ENCODE peak calls at places on chromosome 10, in four cellular contexts. D is spleen; S is effector memory CD4-positive, alpha-beta T cell; O is H7. T is an unnamed sample.

GRCh38 chr10:129601737-129602136 is 134.7 kb downstream of the MGMT start:
- DNase-seq in S (no peak), O (no peak), D (no peak), T (no peak)

GRCh38 chr10:93495654-93496321 is 624 bp upstream of the CEP55 start:
- DNase-seq in S (no peak), D (peak), O (peak), T (no peak)

GRCh38 chr10:7972367-7972766 is 82.1 kb upstream of the GATA3 start:
- DNase-seq in D (no peak), O (no peak), S (no peak), T (no peak)

GRCh38 chr10:9066152-9066551 is 1011.7 kb downstream of the GATA3 start:
- DNase-seq in S (no peak), O (no peak), D (no peak), T (no peak)

GRCh38 chr10:117429644-117430043 is 54.4 kb upstream of the PDZD8 start:
- DNase-seq in D (no peak), O (no peak), S (no peak), T (no peak)

GRCh38 chr10:85557077-85557476 is 809.5 kb downstream of the GRID1 start:
- DNase-seq in D (no peak), O (no peak), S (no peak), T (peak)

GRCh38 chr10:116043304-116043703 is 229.7 kb downstream of the GFRA1 start:
- DNase-seq in D (no peak), O (no peak), S (no peak), T (no peak)

GRCh38 chr10:74406006-74406405 is 255.0 kb downstream of the ADK start:
- DNase-seq in S (no peak), D (no peak), O (no peak), T (no peak)

GRCh38 chr10:117365612-117366011 is 9.6 kb downstream of the PDZD8 start:
- DNase-seq in O (no peak), S (no peak), D (no peak), T (no peak)

GRCh38 chr10:7121154-7121797 is 289.6 kb downstream of the SFMBT2 start:
- DNase-seq in O (peak), S (peak), D (peak), T (peak)

GRCh38 chr10:356452-356851 is 221.2 kb downstream of the ZMYND11 start:
- DNase-seq in S (no peak), O (no peak), D (peak), T (no peak)

GRCh38 chr10:59064116-59064707 is 112.2 kb upstream of the PHYHIPL start:
- DNase-seq in O (no peak), D (no peak), S (no peak), T (no peak)

GRCh38 chr10:133098426-133099124 is 10.9 kb downstream of the ADGRA1 start:
- DNase-seq in O (no peak), D (no peak), S (no peak), T (no peak)

GRCh38 chr10:51076442-51076841 is 2.2 kb downstream of the PRKG1 start:
- DNase-seq in D (no peak), O (no peak), S (no peak), T (no peak)
- H3K4me3 ChIP-seq in D (no peak), O (no peak), S (no peak), T (no peak)

GRCh38 chr10:14186245-14186644 is 144.5 kb downstream of the FRMD4A start:
- DNase-seq in D (no peak), O (no peak), S (no peak), T (no peak)

GRCh38 chr10:14181197-14181936 is 149.4 kb downstream of the FRMD4A start:
- DNase-seq in D (no peak), O (no peak), S (no peak), T (no peak)

GRCh38 chr10:14182781-14183180 is 147.9 kb downstream of the FRMD4A start:
- DNase-seq in D (no peak), S (no peak), O (no peak), T (no peak)

GRCh38 chr10:14185501-14186045 is 145.2 kb downstream of the FRMD4A start:
- DNase-seq in S (peak), O (peak), D (no peak), T (no peak)

DNA sequence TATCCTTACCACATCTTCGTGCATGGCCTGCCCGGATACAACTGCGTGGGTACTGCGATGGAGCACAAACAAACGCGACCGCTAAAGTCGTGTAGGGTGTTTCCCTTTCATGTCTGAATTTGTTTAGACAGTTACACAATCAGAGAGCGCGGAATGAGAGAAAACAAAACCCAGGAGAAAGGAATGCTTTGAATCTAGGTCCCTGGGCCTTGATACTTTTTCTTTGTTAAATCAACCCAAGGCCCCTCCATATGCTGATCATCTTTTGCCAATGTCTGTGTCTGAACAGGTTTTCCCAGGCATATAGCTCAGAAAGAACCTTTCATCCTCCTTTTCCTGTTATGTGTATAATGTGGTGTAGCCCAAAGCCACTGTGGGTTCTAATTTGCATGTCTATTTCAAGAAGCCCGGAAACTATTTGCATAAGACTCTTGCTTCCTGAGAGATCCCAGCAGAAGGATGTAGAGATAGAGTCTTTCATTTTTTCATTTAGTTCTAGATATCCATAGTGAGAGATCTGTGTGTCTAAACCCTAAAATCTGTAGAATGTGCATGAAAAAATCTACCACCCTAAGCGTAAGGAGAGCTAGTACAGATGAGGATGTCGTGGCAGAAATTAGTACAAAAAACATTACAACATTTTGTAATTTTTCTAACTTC is 145.8 kb downstream of the FRMD4A start:
- DNase-seq in S (peak), D (peak), O (peak), T (no peak)
- H3K4me3 ChIP-seq in S (peak), D (no peak), O (no peak), T (no peak)

GRCh38 chr10:21498416-21498815 is 27.1 kb downstream of the SKIDA1 start:
- DNase-seq in O (no peak), S (no peak), D (no peak), T (no peak)

GRCh38 chr10:21499910-21500577 is 25.4 kb downstream of the SKIDA1 start:
- DNase-seq in O (peak), S (no peak), D (peak), T (no peak)

GRCh38 chr10:21498977-21499376 is 26.5 kb downstream of the SKIDA1 start:
- DNase-seq in S (no peak), O (no peak), D (no peak), T (no peak)

GRCh38 chr10:21500578-21500910 is 24.9 kb downstream of the SKIDA1 start:
- DNase-seq in O (no peak), D (no peak), S (no peak), T (no peak)

DNA sequence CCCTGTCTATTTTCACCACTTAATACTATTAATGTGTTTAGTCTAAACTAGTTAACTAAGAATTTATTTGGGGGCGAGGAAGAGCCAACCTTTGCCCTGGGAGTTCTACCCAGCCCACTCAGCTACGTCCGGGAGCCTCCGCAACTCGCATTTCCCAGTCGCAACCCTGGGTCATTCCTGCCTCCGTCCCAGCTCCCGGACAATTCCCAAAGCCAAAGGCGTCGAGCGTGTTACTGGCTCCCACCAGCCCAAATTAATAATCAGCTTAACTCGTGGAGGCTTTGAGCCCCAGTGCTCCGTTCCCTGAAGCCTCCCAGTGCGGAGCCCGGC is 25.9 kb downstream of the SKIDA1 start:
- DNase-seq in O (peak), D (no peak), S (no peak), T (no peak)
- H3K4me3 ChIP-seq in O (peak), D (no peak), S (no peak), T (no peak)

DNA sequence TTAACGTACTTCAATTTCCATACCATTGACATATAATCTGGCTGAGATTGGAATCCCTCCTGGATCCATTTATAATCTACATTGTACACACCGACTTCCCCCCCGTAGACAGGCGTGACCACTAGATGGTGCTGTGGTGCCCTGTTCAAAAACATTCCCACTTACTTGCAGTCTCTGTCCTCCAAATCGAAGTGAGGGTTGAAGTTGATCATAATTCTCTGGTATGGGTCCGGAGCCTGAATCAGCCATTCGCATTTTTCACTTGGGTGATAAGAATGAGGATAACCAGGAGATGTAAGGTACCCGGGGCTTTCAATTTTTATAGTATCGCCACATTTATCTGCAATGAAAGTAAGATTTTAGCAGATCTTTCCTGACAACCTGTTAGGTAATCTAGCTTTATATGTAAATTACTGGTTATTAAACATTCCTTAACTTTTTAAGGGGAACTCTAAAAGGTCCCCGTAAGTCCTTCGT is 3.9 kb downstream of the NRP1 start:
- DNase-seq in O (peak), S (peak), D (peak), T (peak)
- H3K4me3 ChIP-seq in O (no peak), S (no peak), D (peak), T (no peak)

DNA sequence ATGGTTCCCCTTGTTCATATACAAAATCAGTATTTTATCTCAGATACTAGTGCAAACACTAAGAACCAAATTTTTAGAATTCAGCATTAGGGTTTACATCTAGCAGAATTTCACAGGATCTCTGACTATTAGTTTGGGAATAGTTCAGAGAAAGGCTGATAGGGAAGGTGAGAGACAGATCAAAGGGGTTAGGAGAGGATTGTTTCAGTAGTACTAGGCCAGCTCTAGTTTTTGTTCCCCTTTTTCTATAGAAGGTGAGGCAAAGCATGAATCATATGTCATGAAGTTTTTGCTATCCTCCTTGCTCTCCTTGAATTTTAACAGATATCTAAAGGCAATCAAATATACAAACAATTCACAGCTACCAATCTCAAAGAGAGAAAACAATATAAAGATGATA is 26.1 kb upstream of the CTNNA3 start:
- DNase-seq in D (no peak), S (no peak), O (no peak), T (no peak)
- H3K4me3 ChIP-seq in D (no peak), S (no peak), O (no peak), T (no peak)

GRCh38 chr10:97685395-97685958 is 1.6 kb downstream of the AVPI1 start:
- DNase-seq in O (peak), D (no peak), S (no peak), T (no peak)
- H3K4me3 ChIP-seq in O (no peak), D (no peak), S (no peak), T (no peak)

T was measured in HL-60.